ENCODE peak calls at places on chromosome 22, in four cellular contexts. N, A, Q and Y are unnamed samples. For H3K4me1 and H3K36me3, the result is how much of the 10 kb centered on the place peaks cover.

GRCh38 chr22:31246687-31247086 is 34.6 kb downstream of the LIMK2 start:
- DNase-seq in N (no peak), A (no peak), Q (no peak), Y (no peak)

GRCh38 chr22:17172172-17172833 is 13.2 kb upstream of the HDHD5 start:
- DNase-seq in N (peak), A (peak), Q (no peak), Y (peak)

GRCh38 chr22:27919943-27920755 is 1.1 kb upstream of the PITPNB start:
- DNase-seq in N (no peak), A (peak), Q (peak), Y (peak)

GRCh38 chr22:50610581-50610980 is 10.0 kb downstream of the MAPK8IP2 start:
- DNase-seq in N (no peak), A (no peak), Q (no peak), Y (no peak)

GRCh38 chr22:29408925-29409324 is 20.6 kb upstream of the AP1B1 start:
- DNase-seq in N (no peak), A (no peak), Q (no peak), Y (no peak)

GRCh38 chr22:40651057-40651456 is 14.5 kb upstream of the MRTFA start:
- DNase-seq in N (no peak), A (no peak), Q (no peak), Y (no peak)

GRCh38 chr22:18110194-18110943 is at the start of gene TUBA8:
- DNase-seq in N (peak), A (no peak), Q (peak), Y (peak)

GRCh38 chr22:49993649-49994360 is 18.8 kb downstream of the IL17REL start:
- DNase-seq in N (no peak), A (no peak), Q (no peak), Y (no peak)

GRCh38 chr22:36026741-36027140 is 1.9 kb downstream of the RBFOX2 start:
- DNase-seq in N (no peak), A (no peak), Q (peak), Y (peak)

GRCh38 chr22:20843501-20843900 is 15.1 kb downstream of the PI4KA start:
- DNase-seq in N (no peak), A (no peak), Q (no peak), Y (no peak)

GRCh38 chr22:28817919-28818859 is 17.8 kb upstream of the XBP1 start:
- DNase-seq in N (no peak), A (peak), Q (no peak), Y (no peak)

GRCh38 chr22:37148031-37148651 is 1.6 kb downstream of the IL2RB start:
- DNase-seq in N (no peak), A (no peak), Q (no peak), Y (no peak)

DNA sequence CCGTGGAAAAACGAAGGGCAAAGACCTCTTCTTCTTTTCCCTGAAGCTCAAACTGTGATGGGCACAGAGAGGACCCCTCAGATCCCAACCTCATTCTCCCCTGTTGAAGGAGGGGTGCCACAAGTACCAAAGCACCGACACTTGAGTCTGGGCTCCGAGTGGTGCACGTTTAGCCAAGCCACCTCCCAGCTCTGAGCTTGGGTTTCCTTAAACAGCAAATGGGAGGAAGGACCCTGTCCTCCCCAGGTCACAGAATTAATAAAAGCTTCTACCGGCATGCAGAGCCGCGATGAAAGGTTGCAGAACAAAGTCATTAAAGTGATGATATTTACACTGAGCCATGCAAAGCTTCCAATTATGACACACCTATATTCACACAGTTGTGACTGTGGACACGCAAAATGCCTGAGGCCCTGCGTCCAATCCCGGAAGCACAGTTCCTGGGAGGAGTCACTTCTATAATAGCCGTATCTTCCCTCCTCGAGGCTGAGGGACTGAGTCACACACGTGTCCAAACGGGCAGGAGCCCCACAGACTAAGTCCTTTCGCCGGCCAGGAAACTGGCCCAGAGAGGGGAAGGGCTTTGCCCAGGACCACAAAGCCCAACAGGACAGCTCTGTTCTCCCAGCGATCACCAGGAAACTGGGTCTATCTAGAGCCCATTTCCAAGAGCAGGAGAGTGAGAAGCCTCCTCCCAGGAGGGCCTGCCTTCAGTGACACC is 922 bp upstream of the CSNK1E start:
- DNase-seq in N (peak), A (peak), Q (peak), Y (peak)
- H3K4me1 ChIP-seq in N (under half), A (under half), Q (under half), Y (under half)

GRCh38 chr22:23281406-23282088 is 101.2 kb downstream of the BCR start:
- DNase-seq in N (peak), A (peak), Q (peak), Y (peak)

GRCh38 chr22:23282986-23283385 is 102.7 kb downstream of the BCR start:
- DNase-seq in N (no peak), A (no peak), Q (no peak), Y (no peak)

GRCh38 chr22:23282089-23282501 is 101.8 kb downstream of the BCR start:
- DNase-seq in N (peak), A (peak), Q (peak), Y (peak)

GRCh38 chr22:23283591-23284503 is 103.5 kb downstream of the BCR start:
- DNase-seq in N (no peak), A (no peak), Q (no peak), Y (peak)

DNA sequence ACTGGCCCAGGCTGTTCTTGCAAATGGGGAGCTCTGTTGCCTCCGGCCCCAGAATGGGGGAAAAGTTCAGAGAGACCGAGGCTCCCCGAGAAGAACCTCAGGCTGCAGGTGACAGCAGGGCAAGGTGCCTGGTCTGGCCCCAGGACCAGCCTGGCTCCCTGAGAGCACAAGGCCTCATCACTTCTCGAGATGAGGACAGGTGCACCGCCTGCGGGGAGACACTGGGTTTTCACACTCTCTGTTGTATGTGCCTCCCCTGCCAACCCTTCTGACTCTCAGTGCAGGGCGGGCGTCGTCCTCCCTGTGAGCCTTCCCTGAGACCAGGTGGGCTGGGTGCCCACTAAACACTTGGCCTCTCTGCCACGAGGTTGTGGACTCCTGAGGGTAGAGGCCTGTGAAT is 102.2 kb downstream of the BCR start:
- DNase-seq in N (no peak), A (no peak), Q (no peak), Y (no peak)
- H3K36me3 ChIP-seq in N (under half), A (under half), Q (under half), Y (under half)

DNA sequence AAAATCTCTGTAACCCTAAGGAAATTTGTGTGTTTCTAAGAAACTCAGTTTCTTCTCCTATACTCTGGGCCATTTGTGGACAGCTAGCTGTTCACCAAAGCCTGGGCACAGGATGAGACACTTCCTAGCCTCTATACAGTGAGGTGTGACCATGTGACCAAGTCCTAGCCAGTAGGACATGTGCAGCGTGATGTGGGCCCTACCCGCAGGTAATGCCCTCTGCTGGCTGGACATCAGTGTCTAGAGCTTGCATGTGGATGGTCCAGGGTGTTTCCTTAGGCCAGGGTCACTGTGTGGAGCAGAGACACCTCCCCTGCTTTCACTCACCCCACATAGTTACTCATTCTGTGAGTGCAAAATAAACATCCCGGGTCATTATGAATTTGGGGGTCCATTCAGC is 100.5 kb downstream of the LARGE1 start:
- DNase-seq in N (no peak), A (no peak), Q (no peak), Y (no peak)
- TF ChIP-seq CTCF in N (no peak), A (no peak), Q (no peak), Y (no peak)

GRCh38 chr22:42883970-42884369 is 26.9 kb upstream of the ARFGAP3 start:
- DNase-seq in N (no peak), A (no peak), Q (no peak), Y (no peak)

GRCh38 chr22:42883121-42883520 is 26.0 kb upstream of the ARFGAP3 start:
- DNase-seq in N (no peak), A (no peak), Q (no peak), Y (no peak)

GRCh38 chr22:42887114-42887513 is 30.0 kb upstream of the ARFGAP3 start:
- DNase-seq in N (no peak), A (no peak), Q (no peak), Y (no peak)

GRCh38 chr22:42884616-42885375 is 27.7 kb upstream of the ARFGAP3 start:
- DNase-seq in N (no peak), A (no peak), Q (no peak), Y (no peak)

DNA sequence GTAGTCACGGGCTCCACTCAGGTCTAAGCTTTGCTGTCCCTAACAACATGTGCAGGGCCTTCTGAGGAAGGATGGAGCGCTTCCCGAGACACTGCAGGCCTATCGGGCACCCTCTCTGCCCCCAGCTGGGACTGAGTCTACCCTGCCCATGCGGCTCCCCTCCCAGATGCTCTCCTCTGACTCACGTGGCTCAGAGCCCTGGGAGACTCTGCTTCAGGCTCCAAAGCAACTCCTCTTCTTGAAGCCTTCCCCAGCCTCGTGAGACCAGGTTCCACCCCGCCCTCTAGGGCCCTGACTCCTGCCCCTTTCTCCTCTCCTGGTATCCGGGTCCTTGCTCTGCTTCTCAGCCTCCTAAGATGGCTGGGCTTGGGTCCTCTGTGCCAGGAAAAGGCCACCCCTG is 28.4 kb upstream of the ARFGAP3 start:
- DNase-seq in N (no peak), A (no peak), Q (no peak), Y (no peak)
- H3K4me1 ChIP-seq in N (under half), A (under half), Q (under half), Y (under half)

GRCh38 chr22:48489551-48490512 is 1337.8 kb downstream of the BRD1 start:
- DNase-seq in N (no peak), A (peak), Q (peak), Y (no peak)
- H3K36me3 ChIP-seq in N (under half), A (under half), Q (under half), Y (under half)

GRCh38 chr22:23856721-23857605 is 712 bp upstream of the SLC2A11 start:
- DNase-seq in N (peak), A (peak), Q (peak), Y (peak)

GRCh38 chr22:23858484-23858815 is 775 bp downstream of the SLC2A11 start:
- DNase-seq in N (no peak), A (no peak), Q (no peak), Y (no peak)

GRCh38 chr22:23859201-23859600 is 1.5 kb downstream of the SLC2A11 start:
- DNase-seq in N (no peak), A (no peak), Q (no peak), Y (no peak)

GRCh38 chr22:23862103-23862502 is 4.4 kb downstream of the SLC2A11 start:
- DNase-seq in N (no peak), A (no peak), Q (peak), Y (peak)

DNA sequence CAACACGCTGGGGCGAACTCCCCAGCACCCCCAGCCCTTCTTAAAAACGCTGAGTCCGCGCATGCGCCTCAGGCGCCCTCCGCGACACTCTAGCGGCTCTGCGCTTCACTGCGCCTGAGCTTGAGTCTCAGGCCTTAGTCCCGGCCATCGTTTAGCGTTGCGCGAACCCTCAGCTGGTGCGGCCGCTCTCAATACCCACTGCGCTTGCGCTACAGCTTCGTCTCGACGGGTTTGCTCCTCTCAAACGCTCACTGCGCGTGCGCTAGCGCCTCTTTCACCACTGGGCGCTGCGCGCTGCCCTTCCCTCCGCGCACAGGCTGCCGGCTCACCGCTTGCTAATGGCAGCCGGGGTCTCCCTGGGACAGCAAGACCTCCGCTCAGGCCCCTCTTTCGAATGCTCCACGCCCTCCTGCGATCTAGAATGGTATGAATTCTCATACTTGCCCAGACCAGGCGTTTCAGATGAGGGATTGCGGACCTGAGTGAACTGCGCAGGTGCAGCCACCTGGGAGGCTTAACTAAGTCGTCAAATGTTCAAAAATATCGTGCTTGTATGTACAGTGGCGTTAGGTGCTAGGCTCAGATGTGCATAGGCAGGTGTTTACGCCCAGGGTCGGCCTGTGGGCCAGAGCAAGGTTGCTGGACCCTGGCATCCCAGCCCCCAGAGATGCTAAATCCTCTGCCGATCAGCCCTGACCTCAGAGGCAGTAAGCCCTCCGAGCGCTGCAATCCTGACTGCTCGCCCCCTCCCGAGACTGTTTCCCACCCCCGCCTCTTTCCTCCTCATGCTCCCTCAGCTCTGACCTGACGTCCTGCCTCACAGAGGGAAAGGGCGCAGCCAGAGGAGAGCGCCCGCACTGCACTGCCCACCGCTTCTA is at the start of gene SLC2A11:
- DNase-seq in N (peak), A (peak), Q (peak), Y (peak)
- TF ChIP-seq CTCF in N (peak), A (peak), Q (peak), Y (peak)

DNA sequence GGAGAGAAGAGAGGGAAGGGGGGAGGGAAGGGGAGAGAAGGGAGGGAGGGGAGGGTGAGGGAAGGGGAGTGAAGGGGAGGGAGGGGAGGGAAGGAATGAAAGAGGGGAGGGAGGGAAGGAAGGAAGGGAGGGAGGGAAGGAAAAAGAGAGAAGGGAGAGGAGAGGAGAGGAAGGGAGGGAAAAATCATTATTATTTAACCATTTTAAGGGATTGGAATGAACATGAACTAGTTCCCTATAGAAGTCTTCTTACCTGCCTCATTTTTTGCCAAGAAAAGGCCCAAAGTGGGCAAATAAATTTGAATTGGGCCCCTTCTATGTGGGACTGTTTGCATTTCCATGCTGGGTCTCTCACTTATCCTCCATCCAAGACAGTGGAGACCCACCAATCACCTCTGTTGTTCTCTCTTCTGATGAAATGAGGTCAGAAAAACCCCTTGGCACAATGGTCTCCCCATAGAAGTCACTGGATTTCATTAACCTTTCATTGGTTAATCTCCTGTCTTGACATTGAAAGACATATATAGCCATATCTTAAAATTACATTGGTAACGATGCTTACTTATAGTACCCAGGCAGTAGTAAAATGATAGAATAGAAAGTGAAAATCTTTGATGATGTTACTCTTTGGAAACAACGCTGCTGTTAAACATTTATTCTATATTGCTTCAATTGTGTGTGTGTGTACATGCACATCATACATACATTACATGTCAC is 80.1 kb upstream of the ASPHD2 start:
- DNase-seq in N (no peak), A (no peak), Q (no peak), Y (no peak)
- H3K4me1 ChIP-seq in N (under half), A (under half), Q (under half), Y (under half)

DNA sequence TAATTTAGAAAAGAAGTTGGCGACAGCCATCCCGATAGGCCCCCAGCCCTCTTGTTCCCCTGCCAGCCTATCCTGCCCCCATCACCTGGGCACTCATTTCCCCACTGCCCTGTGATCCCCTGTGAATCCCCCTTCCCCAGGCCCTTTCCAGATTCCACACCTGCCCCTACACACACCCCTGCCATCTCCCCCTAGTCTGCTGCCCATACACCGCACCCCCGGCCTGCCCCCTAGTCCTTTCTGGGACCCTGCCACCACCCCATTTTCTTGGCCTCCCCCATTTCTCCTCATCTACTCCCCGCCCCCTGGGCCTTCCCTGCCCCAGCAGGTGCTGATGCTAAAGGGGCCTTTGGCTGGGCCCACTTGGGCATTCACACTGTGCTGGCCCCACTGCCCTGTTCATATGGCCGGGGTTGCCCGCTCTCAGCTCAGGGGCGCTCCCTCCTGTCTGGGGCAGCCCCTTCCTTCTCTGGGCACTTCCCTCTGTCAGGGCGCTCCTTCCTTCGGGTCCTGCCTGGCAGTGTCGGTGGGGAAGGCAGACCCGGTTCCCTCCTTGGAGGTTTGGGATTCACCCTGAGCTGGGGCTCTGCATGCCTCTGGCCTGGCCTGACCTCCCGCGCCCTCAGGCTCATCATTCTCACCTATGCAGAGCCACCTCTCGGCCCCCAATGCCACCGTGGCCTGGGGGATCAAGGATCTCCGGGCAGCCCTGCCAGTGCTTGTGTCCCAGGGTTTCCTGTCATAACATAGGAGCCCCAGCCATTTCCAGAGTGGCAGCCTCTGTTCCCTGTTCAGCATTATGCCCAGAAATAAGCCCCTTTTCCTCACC is 108.2 kb downstream of the BCR start:
- DNase-seq in N (no peak), A (no peak), Q (no peak), Y (no peak)
- H3K36me3 ChIP-seq in N (under half), A (under half), Q (under half), Y (under half)